ENCODE peak calls at places on chromosomes 11 and 22, in six cellular contexts. N is transverse colon; R is tibial nerve; Y is mammary epithelial cell; S is PC-3; J is CD8-positive, alpha-beta T cell. U is an unnamed sample.

GRCh38 chr11:64285885-64286800 is 495 bp downstream of the GPR137 start:
- DNase-seq in S (peak; percentile 55), Y (no peak), N (peak; percentile 49), R (no peak), J (no peak), U (no peak)

GRCh38 chr22:20783300-20783673 is 9.4 kb downstream of the SERPIND1 start:
- DNase-seq in J (no peak), S (no peak), N (no peak), R (no peak), Y (no peak), U (no peak)

GRCh38 chr11:92698742-92699141 is 270.7 kb upstream of the MTNR1B start:
- DNase-seq in N (no peak), J (no peak), Y (no peak), R (no peak), S (no peak), U (no peak)

GRCh38 chr11:72802822-72803221 is 9.0 kb upstream of the STARD10 start:
- DNase-seq in N (no peak), R (no peak), Y (no peak), S (no peak), J (no peak), U (no peak)

GRCh38 chr11:46402957-46403902 is 11.7 kb upstream of the CHRM4 start:
- DNase-seq in R (no peak), J (no peak), S (no peak), Y (no peak), N (no peak), U (no peak)

GRCh38 chr22:22812031-22812905 is 75.3 kb upstream of the IGLL5 start:
- DNase-seq in S (no peak), J (no peak), N (no peak), R (no peak), Y (no peak), U (no peak)

GRCh38 chr11:124873980-124874379 is 8.7 kb downstream of the ROBO3 start:
- DNase-seq in R (no peak), N (no peak), S (no peak), J (no peak), Y (no peak), U (no peak)

GRCh38 chr11:106724293-106724892 is 293.9 kb downstream of the GUCY1A2 start:
- DNase-seq in J (no peak), N (no peak), S (no peak), R (no peak), Y (no peak), U (no peak)

GRCh38 chr11:66962247-66962646 is 4.1 kb upstream of the PC start:
- DNase-seq in Y (no peak), R (no peak), N (no peak), S (no peak), J (no peak), U (no peak)

GRCh38 chr11:105244157-105244820 is 104.7 kb upstream of the CARD18 start:
- DNase-seq in J (no peak), Y (peak; percentile 79), R (no peak), S (peak; percentile 92), N (no peak), U (no peak)

GRCh38 chr11:15073361-15074205 is at the start of gene CALCB:
- DNase-seq in J (peak; percentile 18), N (no peak), S (no peak), Y (peak; percentile 26), R (no peak), U (no peak)

GRCh38 chr11:67045314-67045713 is 11.3 kb upstream of the RHOD start:
- DNase-seq in S (peak; percentile 90), Y (peak; percentile 89), J (no peak), N (no peak), R (no peak), U (no peak)

GRCh38 chr11:19436932-19437331 is 196.2 kb upstream of the E2F8 start:
- DNase-seq in N (no peak), Y (no peak), R (no peak), S (no peak), J (no peak), U (no peak)

GRCh38 chr11:102924851-102925380 is 30.6 kb downstream of the MMP13 start:
- DNase-seq in S (peak; percentile 49), R (no peak), J (no peak), Y (peak; percentile 34), N (peak; percentile 9), U (no peak)

GRCh38 chr22:29306830-29307657 is 594 bp downstream of the GAS2L1 start:
- DNase-seq in Y (peak; percentile 76), R (peak; percentile 74), J (no peak), N (peak; percentile 85), S (peak; percentile 80), U (no peak)

GRCh38 chr11:47033439-47033838 is 96.9 kb downstream of the CSTPP1 start:
- DNase-seq in S (no peak), N (no peak), R (no peak), J (no peak), Y (no peak), U (no peak)

GRCh38 chr22:48794906-48795305 is 1032.8 kb downstream of the BRD1 start:
- DNase-seq in R (no peak), Y (no peak), S (no peak), N (no peak), J (no peak), U (no peak)

GRCh38 chr11:76524461-76524860 is 79.6 kb downstream of the EMSY start:
- DNase-seq in R (no peak), J (no peak), N (no peak), S (peak; percentile 84), Y (peak; percentile 62), U (no peak)

GRCh38 chr11:104148696-104149095 is 15.3 kb downstream of the PDGFD start:
- DNase-seq in S (no peak), J (no peak), Y (no peak), N (no peak), R (no peak), U (no peak)

GRCh38 chr22:46010951-46011626 is 34.1 kb upstream of the WNT7B start:
- DNase-seq in R (no peak), J (no peak), Y (no peak), S (no peak), N (no peak), U (no peak)

GRCh38 chr11:102576350-102576749 is 45.8 kb upstream of the MMP7 start:
- DNase-seq in J (no peak), S (no peak), N (no peak), Y (no peak), R (no peak), U (peak; percentile 30)

GRCh38 chr22:47045691-47046410 is 283.4 kb downstream of the TBC1D22A start:
- DNase-seq in Y (no peak), R (no peak), N (no peak), J (no peak), S (no peak), U (no peak)

GRCh38 chr22:32815943-32816342 is 14.4 kb downstream of the TIMP3 start:
- DNase-seq in J (no peak), Y (no peak), S (no peak), R (no peak), N (no peak), U (no peak)
- H3K4me1 ChIP-seq in J (no peaks in the 10 kb centered on the region), Y (peaks cover 23% of the 10 kb centered on the region), S (no peaks in the 10 kb centered on the region), R (peaks cover 37% of the 10 kb centered on the region), N (peaks cover 18% of the 10 kb centered on the region), U (no peaks in the 10 kb centered on the region)

DNA sequence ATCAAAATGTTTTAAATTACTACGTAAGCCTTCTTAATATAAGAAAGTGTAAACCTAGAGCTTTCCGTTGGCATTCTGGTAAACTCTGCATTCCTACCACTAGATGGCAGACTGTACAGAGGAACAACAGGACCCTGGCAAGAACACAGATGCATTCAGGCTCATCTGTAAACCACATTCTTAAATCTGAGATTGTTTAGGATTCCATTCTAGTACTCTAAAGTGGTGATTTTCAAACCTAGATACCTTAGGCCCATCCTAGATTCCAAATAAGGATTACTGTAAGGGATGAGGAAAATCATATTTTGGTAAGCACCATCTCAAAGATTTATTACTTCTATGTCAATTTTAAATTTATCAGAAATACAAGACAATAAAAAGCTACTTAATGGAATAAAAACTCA is 26.9 kb downstream of the PICALM start:
- DNase-seq in Y (peak; percentile 76), R (peak; percentile 39), J (peak; percentile 48), S (peak; percentile 92), N (peak; percentile 66), U (peak; percentile 79)
- H3K4me3 ChIP-seq in Y (no peak overlapping the region), R (no peak overlapping the region), J (no peak overlapping the region), S (no peak overlapping the region), N (no peak overlapping the region), U (peak overlapping the region; percentile 63)

GRCh38 chr11:118914178-118914918 is 11.4 kb downstream of the BCL9L start:
- DNase-seq in S (peak; percentile 75), R (no peak), J (peak; percentile 84), Y (peak; percentile 72), N (peak; percentile 65), U (peak; percentile 80)

GRCh38 chr11:118915396-118915795 is 10.3 kb downstream of the BCL9L start:
- DNase-seq in N (no peak), S (no peak), R (no peak), J (peak; percentile 5), Y (no peak), U (no peak)

GRCh38 chr11:118917488-118918127 is 8.1 kb downstream of the BCL9L start:
- DNase-seq in R (peak; percentile 68), N (peak; percentile 77), J (peak; percentile 59), Y (peak; percentile 94), S (peak; percentile 52), U (peak; percentile 53)

GRCh38 chr11:118916842-118917388 is 8.8 kb downstream of the BCL9L start:
- DNase-seq in S (peak; percentile 94), Y (peak; percentile 39), J (peak; percentile 5), N (peak; percentile 55), R (no peak), U (no peak)

GRCh38 chr11:118915941-118916841 is 9.5 kb downstream of the BCL9L start:
- DNase-seq in R (no peak), S (no peak), J (no peak), Y (no peak), N (no peak), U (no peak)
- H3K4me1 ChIP-seq in R (peaks cover 97% of the 10 kb centered on the region), S (peaks cover 97% of the 10 kb centered on the region), J (peaks cover 90% of the 10 kb centered on the region), Y (peaks cover 97% of the 10 kb centered on the region), N (peaks cover 100% of the 10 kb centered on the region), U (peaks cover 99% of the 10 kb centered on the region)

GRCh38 chr11:91639359-91639758 is 585.3 kb upstream of the FAT3 start:
- DNase-seq in N (no peak), Y (no peak), J (no peak), S (no peak), R (no peak), U (no peak)
- H3K4me3 ChIP-seq in N (no peak overlapping the region), Y (no peak overlapping the region), J (no peak overlapping the region), S (no peak overlapping the region), R (no peak overlapping the region), U (no peak overlapping the region)

GRCh38 chr11:61870429-61871039 is 20.8 kb downstream of the FADS3 start:
- DNase-seq in R (no peak), Y (no peak), J (no peak), N (no peak), S (no peak), U (no peak)
- H3K4me1 ChIP-seq in R (peaks cover 12% of the 10 kb centered on the region), Y (peaks cover 11% of the 10 kb centered on the region), J (no peaks in the 10 kb centered on the region), N (peaks cover 8% of the 10 kb centered on the region), S (peaks cover 3% of the 10 kb centered on the region), U (peaks cover 5% of the 10 kb centered on the region)

GRCh38 chr22:49965291-49966040 is 4.9 kb downstream of the PIM3 start:
- DNase-seq in S (no peak), R (peak; percentile 10), Y (no peak), J (no peak), N (peak; percentile 16), U (no peak)
- H3K4me3 ChIP-seq in S (no peak overlapping the region), R (no peak overlapping the region), Y (no peak overlapping the region), J (no peak overlapping the region), N (no peak overlapping the region), U (no peak overlapping the region)

GRCh38 chr11:118819687-118820086 is 28.7 kb upstream of the DDX6 start:
- DNase-seq in J (no peak), N (no peak), Y (no peak), S (no peak), R (no peak), U (no peak)
- H3K4me1 ChIP-seq in J (no peaks in the 10 kb centered on the region), N (peaks cover 20% of the 10 kb centered on the region), Y (peaks cover 10% of the 10 kb centered on the region), S (peaks cover 11% of the 10 kb centered on the region), R (peaks cover 9% of the 10 kb centered on the region), U (peaks cover 4% of the 10 kb centered on the region)

GRCh38 chr11:2990617-2991476 is 1.3 kb downstream of the NAP1L4 start:
- DNase-seq in N (peak; percentile 37), S (peak; percentile 34), J (peak; percentile 41), R (no peak), Y (peak; percentile 59), U (peak; percentile 68)
- H3K4me3 ChIP-seq in N (peak overlapping the region; percentile 88), S (peak overlapping the region; percentile 94), J (peak overlapping the region; percentile 85), R (peak overlapping the region; percentile 69), Y (peak overlapping the region; percentile 80), U (peak overlapping the region; percentile 97)

U was measured in CD4-positive, CD25-positive, alpha-beta regulatory T cell.